ENCODE peak calls at places on chromosomes 7 and 10, in five cellular contexts. V is gastrocnemius medialis, I is GM23248, Y is adipocyte, N is BJ. Z is an unnamed sample.

GRCh38 chr7:78489851-78490250 is 691.3 kb downstream of the PHTF2 start:
- DNase-seq in Y (peak), V (no peak), N (no peak), I (peak), Z (no peak)

GRCh38 chr10:116785867-116786266 is 43.5 kb upstream of the HSPA12A start:
- DNase-seq in Y (no peak), I (no peak), N (no peak), V (no peak), Z (no peak)

GRCh38 chr7:150399861-150400778 is 21.0 kb downstream of the ZNF775 start:
- DNase-seq in N (no peak), Y (peak), V (no peak), I (peak), Z (no peak)

GRCh38 chr7:87047-87446 is 105.3 kb upstream of the FAM20C start:
- DNase-seq in I (no peak), Y (no peak), V (no peak), N (no peak), Z (no peak)

GRCh38 chr10:84478155-84478554 is 149.8 kb downstream of the CCSER2 start:
- DNase-seq in Y (peak), V (no peak), N (no peak), I (peak), Z (peak)

GRCh38 chr7:93720106-93720505 is 145.6 kb upstream of the CALCR start:
- DNase-seq in N (no peak), V (no peak), I (no peak), Y (no peak), Z (peak)

GRCh38 chr7:35848728-35849127 is 47.9 kb downstream of the SEPTIN7 start:
- DNase-seq in N (no peak), Y (no peak), I (no peak), V (no peak), Z (no peak)

GRCh38 chr7:1120791-1121190 is 32.9 kb downstream of the GPER1 start:
- DNase-seq in N (no peak), I (no peak), Y (no peak), V (no peak), Z (no peak)

GRCh38 chr7:91778416-91778815 is 102.1 kb downstream of the MTERF1 start:
- DNase-seq in V (no peak), Y (no peak), I (no peak), N (no peak), Z (no peak)

GRCh38 chr7:114791771-114792170 is 130.1 kb upstream of the MDFIC start:
- DNase-seq in Y (peak), I (no peak), V (no peak), N (no peak), Z (no peak)

GRCh38 chr10:31929260-31929985 is 792 bp upstream of the ARHGAP12 start:
- DNase-seq in I (peak), Y (peak), V (peak), N (no peak), Z (no peak)

GRCh38 chr10:11300071-11300470 is 282.4 kb downstream of the CELF2 start:
- DNase-seq in N (no peak), Y (no peak), I (no peak), V (no peak), Z (no peak)

GRCh38 chr7:882336-883028 is 6.1 kb downstream of the GET4 start:
- DNase-seq in I (no peak), Y (no peak), N (no peak), V (no peak), Z (no peak)

GRCh38 chr7:64686493-64687184 is 20.7 kb downstream of the ZNF107 start:
- DNase-seq in N (no peak), Y (no peak), I (no peak), V (no peak), Z (no peak)

GRCh38 chr10:52313350-52314006 is 603 bp upstream of the DKK1 start:
- DNase-seq in N (no peak), I (peak), Y (peak), V (no peak), Z (no peak)

GRCh38 chr10:100341953-100342626 is 4.9 kb upstream of the SCD start:
- DNase-seq in N (no peak), Y (peak), I (peak), V (peak), Z (peak)

GRCh38 chr10:81874878-81875679 is at the start of gene NRG3:
- DNase-seq in Y (no peak), N (no peak), I (peak), V (no peak), Z (no peak)

GRCh38 chr7:16801111-16801542 is 3.7 kb downstream of the AGR2 start:
- DNase-seq in I (peak), N (peak), V (no peak), Y (peak), Z (peak)

GRCh38 chr10:17134737-17135260 is 5.2 kb upstream of the CUBN start:
- DNase-seq in V (no peak), Y (no peak), I (no peak), N (no peak), Z (no peak)

GRCh38 chr10:69320521-69320920 is 42.2 kb downstream of the HK1 start:
- DNase-seq in V (no peak), Y (no peak), I (no peak), N (no peak), Z (no peak)

GRCh38 chr10:98302711-98303365 is 34.8 kb upstream of the LOXL4 start:
- DNase-seq in V (no peak), I (peak), N (no peak), Y (no peak), Z (no peak)

GRCh38 chr10:3220853-3221252 is 48.3 kb upstream of the PITRM1 start:
- DNase-seq in N (no peak), Y (no peak), I (peak), V (no peak), Z (peak)

GRCh38 chr10:22670796-22671195 is 43.6 kb downstream of the PIP4K2A start:
- DNase-seq in Y (peak), I (peak), N (no peak), V (no peak), Z (peak)

GRCh38 chr7:25026156-25026555 is 46.2 kb upstream of the OSBPL3 start:
- DNase-seq in Y (no peak), V (no peak), I (no peak), N (no peak), Z (no peak)

GRCh38 chr7:101075646-101076045 is 9.6 kb upstream of the TRIM56 start:
- DNase-seq in Y (no peak), I (no peak), V (no peak), N (no peak), Z (no peak)

GRCh38 chr7:30707391-30708351 is 25.4 kb upstream of the CRHR2 start:
- DNase-seq in N (no peak), V (peak), I (peak), Y (no peak), Z (no peak)

GRCh38 chr10:32960022-32960421 is 2.0 kb upstream of the ITGB1 start:
- DNase-seq in Y (no peak), V (no peak), N (no peak), I (no peak), Z (no peak)

GRCh38 chr7:618539-619355 is 99.1 kb upstream of the PDGFA start:
- DNase-seq in I (no peak), Y (no peak), V (no peak), N (no peak), Z (no peak)

GRCh38 chr7:100673942-100674431 is 447 bp downstream of the GNB2 start:
- DNase-seq in I (peak), Y (peak), N (no peak), V (peak), Z (no peak)

GRCh38 chr10:112383325-112383724 is 9.4 kb downstream of the ACSL5 start:
- DNase-seq in N (no peak), Y (peak), V (no peak), I (peak), Z (no peak)

GRCh38 chr7:22173884-22174573 is 182.9 kb downstream of the RAPGEF5 start:
- DNase-seq in Y (no peak), N (no peak), I (no peak), V (no peak), Z (no peak)

GRCh38 chr10:103145860-103146466 is 47.1 kb downstream of the NT5C2 start:
- DNase-seq in I (peak), Y (peak), V (peak), N (peak), Z (peak)
- H3K4me3 ChIP-seq in I (peak), Y (peak), V (peak), N (no peak), Z (no peak)

GRCh38 chr7:99375070-99375807 is 709 bp downstream of the ARPC1B start:
- DNase-seq in V (peak), N (no peak), Y (peak), I (peak), Z (no peak)

GRCh38 chr7:99380032-99380822 is 5.7 kb downstream of the ARPC1B start:
- DNase-seq in N (no peak), V (peak), I (peak), Y (peak), Z (no peak)

GRCh38 chr7:99381664-99382075 is 7.1 kb downstream of the ARPC1B start:
- DNase-seq in N (no peak), Y (no peak), I (no peak), V (no peak), Z (no peak)

GRCh38 chr7:99380823-99381663 is 6.5 kb downstream of the ARPC1B start:
- DNase-seq in V (no peak), I (peak), N (no peak), Y (no peak), Z (no peak)

GRCh38 chr7:99379043-99379577 is 4.6 kb downstream of the ARPC1B start:
- DNase-seq in Y (peak), N (peak), V (peak), I (peak), Z (peak)
- H3K4me3 ChIP-seq in Y (peak), N (no peak), V (no peak), I (peak), Z (no peak)

DNA sequence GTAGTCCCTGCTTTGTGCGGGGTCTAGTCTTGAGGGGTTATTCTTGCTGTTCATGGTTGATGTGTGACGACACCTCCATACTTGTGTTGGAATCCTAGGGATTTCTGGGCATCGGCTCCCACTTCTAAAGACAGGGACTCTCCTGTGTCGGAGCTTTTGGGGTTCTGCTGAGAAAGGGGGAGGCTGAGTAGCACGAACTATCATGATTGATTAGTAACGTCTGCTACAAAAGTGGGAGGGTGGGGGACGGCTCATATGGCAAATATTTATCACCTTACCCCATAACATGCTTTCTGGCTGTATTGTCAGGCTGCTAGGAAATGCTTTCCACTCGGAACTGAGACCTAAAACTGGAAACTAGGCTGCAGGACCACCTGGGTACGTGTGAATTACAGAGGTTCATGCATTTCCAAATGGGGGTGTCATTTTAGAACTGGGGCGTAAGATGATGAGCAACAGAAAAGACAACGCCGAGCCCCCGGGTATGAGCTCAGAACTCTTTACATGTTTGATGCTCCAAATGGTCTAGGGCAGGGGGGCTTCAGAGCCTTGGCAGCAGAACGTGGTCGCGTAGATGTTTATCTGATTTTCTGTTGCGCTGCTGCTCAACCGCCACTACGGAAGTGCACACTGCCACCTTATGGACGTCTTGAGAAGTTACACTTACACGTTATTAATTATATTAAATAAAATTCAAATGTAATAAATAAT is 15.1 kb upstream of the NME8 start:
- DNase-seq in I (peak), V (no peak), Y (peak), N (no peak), Z (peak)
- H3K4me3 ChIP-seq in I (peak), V (peak), Y (peak), N (peak), Z (peak)

GRCh38 chr10:103667390-103667789 is 173.9 kb downstream of the NEURL1 start:
- DNase-seq in Y (no peak), I (peak), N (no peak), V (no peak), Z (no peak)

GRCh38 chr10:103669944-103670343 is 176.4 kb downstream of the NEURL1 start:
- DNase-seq in I (no peak), V (no peak), Y (no peak), N (no peak), Z (no peak)

GRCh38 chr10:103666751-103667150 is 173.2 kb downstream of the NEURL1 start:
- DNase-seq in V (no peak), I (no peak), Y (no peak), N (no peak), Z (no peak)

GRCh38 chr10:103669243-103669929 is 175.9 kb downstream of the NEURL1 start:
- DNase-seq in N (no peak), Y (no peak), V (no peak), I (peak), Z (no peak)

DNA sequence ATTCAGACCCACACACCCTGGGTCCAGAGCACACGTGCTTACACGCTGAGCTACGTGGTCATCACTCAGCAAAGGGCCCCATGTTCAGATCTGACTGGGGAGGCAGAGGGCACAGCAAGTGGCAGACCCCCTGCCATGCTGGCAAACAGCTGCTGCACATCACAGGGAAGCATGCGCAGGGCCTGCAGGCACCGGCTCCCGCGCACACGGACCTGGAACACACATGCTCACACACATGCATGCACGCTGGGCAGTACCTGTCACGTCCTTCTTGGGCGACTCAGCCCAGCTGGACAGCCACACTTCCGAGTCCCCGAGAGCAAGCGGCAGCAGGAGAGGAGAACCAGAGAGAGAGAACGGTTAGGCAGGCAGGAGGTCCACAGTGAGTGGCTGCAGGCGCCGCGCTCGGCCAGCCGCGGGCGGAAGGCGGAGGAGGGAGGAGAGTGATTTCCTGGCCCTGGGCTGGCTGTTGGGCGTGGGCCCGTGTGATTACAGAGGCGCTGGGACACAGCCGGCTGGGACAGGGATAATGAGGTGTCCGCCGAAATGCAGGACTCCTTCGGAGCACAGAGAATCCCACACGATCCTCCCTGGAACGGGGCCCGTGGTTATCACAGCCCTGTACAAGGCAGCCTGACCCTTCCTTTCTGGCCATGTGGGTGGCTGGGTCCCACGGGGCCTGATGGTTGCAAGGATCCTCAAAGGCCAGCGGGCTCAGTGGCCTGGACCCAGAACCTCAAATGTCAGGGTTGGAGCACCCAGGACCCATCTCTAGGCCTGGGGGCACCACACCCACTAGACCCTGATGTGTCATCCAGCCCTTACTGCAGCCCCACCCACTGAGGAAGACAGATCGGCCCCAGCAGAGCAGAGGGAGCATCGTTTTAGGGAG is 175.1 kb downstream of the NEURL1 start:
- DNase-seq in V (peak), I (peak), Y (peak), N (peak), Z (no peak)
- H3K4me3 ChIP-seq in V (no peak), I (peak), Y (peak), N (peak), Z (peak)

GRCh38 chr10:12375076-12375504 is 25.7 kb downstream of the CAMK1D start:
- DNase-seq in Y (no peak), V (no peak), N (no peak), I (no peak), Z (no peak)
- H3K4me3 ChIP-seq in Y (no peak), V (no peak), N (no peak), I (no peak), Z (no peak)

GRCh38 chr10:60848680-60849079 is 70.4 kb downstream of the CDK1 start:
- DNase-seq in I (no peak), N (no peak), Y (no peak), V (peak), Z (no peak)
- H3K4me3 ChIP-seq in I (no peak), N (no peak), Y (no peak), V (no peak), Z (no peak)

GRCh38 chr7:158495256-158495655 is 92.4 kb downstream of the PTPRN2 start:
- DNase-seq in I (no peak), V (no peak), Y (no peak), N (no peak), Z (no peak)
- H3K4me3 ChIP-seq in I (no peak), V (no peak), Y (no peak), N (no peak), Z (no peak)

GRCh38 chr10:122310311-122311050 is 39.4 kb downstream of the BTBD16 start:
- DNase-seq in Y (no peak), I (no peak), N (no peak), V (no peak), Z (no peak)

GRCh38 chr10:122306282-122306681 is 35.2 kb downstream of the BTBD16 start:
- DNase-seq in N (no peak), V (no peak), Y (no peak), I (no peak), Z (no peak)

GRCh38 chr10:122308487-122309141 is 37.5 kb downstream of the BTBD16 start:
- DNase-seq in I (no peak), Y (no peak), N (no peak), V (no peak), Z (no peak)

GRCh38 chr10:122306744-122307143 is 35.6 kb downstream of the BTBD16 start:
- DNase-seq in V (no peak), Y (no peak), I (no peak), N (no peak), Z (no peak)

GRCh38 chr10:122307669-122308486 is 36.8 kb downstream of the BTBD16 start:
- DNase-seq in V (peak), I (peak), N (peak), Y (peak), Z (peak)
- H3K4me3 ChIP-seq in V (peak), I (peak), N (no peak), Y (peak), Z (peak)